ENCODE peak calls at places on chromosomes 4 and X, in six cellular contexts. J is WTC11, T is BJ, F is NCI-H460, E is fibroblast of the conjunctiva, V is islet precursor cell. A is an unnamed sample.

GRCh38 chrX:33840176-33840575 is 291.9 kb downstream of the FAM47A start:
- DNase-seq in J (no peak), V (no peak), F (no peak), T (no peak), E (no peak), A (no peak)

GRCh38 chr4:41976775-41977516 is 4.6 kb upstream of the DCAF4L1 start:
- DNase-seq in T (no peak), F (no peak), V (no peak), E (no peak), J (no peak), A (no peak)

GRCh38 chrX:56765816-56766553 is 36.9 kb downstream of the NBDY start:
- DNase-seq in F (no peak), T (no peak), E (no peak), V (peak), J (no peak), A (no peak)

GRCh38 chrX:50075630-50076349 is 125.0 kb downstream of the AKAP4 start:
- DNase-seq in J (no peak), V (no peak), T (no peak), E (no peak), F (no peak), A (no peak)

GRCh38 chr4:94559351-94559806 is 107.6 kb downstream of the PDLIM5 start:
- DNase-seq in F (no peak), V (no peak), E (peak), T (no peak), J (no peak), A (no peak)

GRCh38 chrX:53356186-53356585 is 66.3 kb downstream of the SMC1A start:
- DNase-seq in E (no peak), T (no peak), F (no peak), V (no peak), J (peak), A (peak)

GRCh38 chr4:5079581-5079980 is 28.3 kb downstream of the STK32B start:
- DNase-seq in E (no peak), T (no peak), V (no peak), J (no peak), F (no peak), A (no peak)

GRCh38 chrX:19899234-19899788 is 11.9 kb upstream of the SH3KBP1 start:
- DNase-seq in E (peak), J (no peak), F (no peak), T (no peak), V (no peak), A (no peak)

GRCh38 chrX:15310117-15310516 is 5.3 kb downstream of the ASB11 start:
- DNase-seq in E (peak), F (no peak), J (no peak), V (no peak), T (no peak), A (no peak)

GRCh38 chr4:64158648-64159326 is 250.5 kb downstream of the TECRL start:
- DNase-seq in T (no peak), E (peak), V (peak), F (peak), J (peak), A (peak)

GRCh38 chr4:4836044-4836443 is 23.4 kb upstream of the MSX1 start:
- DNase-seq in T (no peak), V (peak), J (no peak), F (no peak), E (no peak), A (no peak)

GRCh38 chr4:2142630-2143427 is 83.7 kb downstream of the NAT8L start:
- DNase-seq in E (no peak), V (no peak), F (no peak), T (no peak), J (no peak), A (no peak)

GRCh38 chrX:53716328-53717088 is 30.0 kb upstream of the HUWE1 start:
- DNase-seq in T (no peak), V (no peak), F (no peak), E (no peak), J (no peak), A (no peak)

GRCh38 chr4:139904406-139904805 is 238.8 kb downstream of the MGST2 start:
- DNase-seq in E (no peak), F (no peak), J (no peak), V (no peak), T (no peak), A (no peak)

GRCh38 chrX:21412883-21413282 is 38.7 kb downstream of the CNKSR2 start:
- DNase-seq in J (no peak), F (peak), T (no peak), E (no peak), V (no peak), A (no peak)

GRCh38 chr4:159227378-159227777 is 124.5 kb downstream of the RAPGEF2 start:
- DNase-seq in T (no peak), F (no peak), V (no peak), J (no peak), E (no peak), A (no peak)

GRCh38 chr4:84857296-84857695 is 109.2 kb downstream of the WDFY3 start:
- DNase-seq in E (no peak), J (no peak), T (no peak), F (no peak), V (no peak), A (no peak)

GRCh38 chrX:63784902-63785692 is at the start of gene ARHGEF9:
- DNase-seq in T (no peak), J (peak), F (no peak), E (no peak), V (peak), A (peak)

GRCh38 chr4:158459085-158459820 is 62.4 kb upstream of the RXFP1 start:
- DNase-seq in F (peak), J (no peak), E (no peak), T (no peak), V (no peak), A (no peak)

GRCh38 chrX:68732906-68733493 is 85.5 kb downstream of the STARD8 start:
- DNase-seq in E (peak), T (no peak), F (peak), V (peak), J (peak), A (peak)

GRCh38 chr4:162347492-162348213 is 183.9 kb upstream of the FSTL5 start:
- DNase-seq in T (no peak), V (no peak), F (no peak), J (no peak), E (no peak), A (no peak)

GRCh38 chr4:94892051-94892450 is 134.3 kb downstream of the BMPR1B start:
- DNase-seq in T (no peak), E (no peak), J (no peak), F (no peak), V (no peak), A (no peak)

GRCh38 chr4:42767669-42768068 is 110.8 kb upstream of the ATP8A1 start:
- DNase-seq in F (no peak), V (peak), E (no peak), T (no peak), J (peak), A (no peak)

GRCh38 chr4:57668621-57669020 is 558.4 kb upstream of the IGFBP7 start:
- DNase-seq in J (no peak), E (no peak), T (no peak), F (no peak), V (no peak), A (no peak)

GRCh38 chrX:138775501-138775900 is 64.0 kb upstream of the FGF13 start:
- DNase-seq in F (peak), J (no peak), T (no peak), E (peak), V (no peak), A (no peak)

GRCh38 chrX:31266172-31267076 is 194.6 kb upstream of the FTHL17 start:
- DNase-seq in V (peak), F (peak), T (no peak), J (peak), E (no peak), A (peak)

GRCh38 chrX:31836479-31836878 is 764.6 kb upstream of the FTHL17 start:
- DNase-seq in V (no peak), T (no peak), F (no peak), E (no peak), J (no peak), A (no peak)

GRCh38 chr4:126558596-126558995 is 1074.2 kb upstream of the INTU start:
- DNase-seq in T (no peak), J (no peak), V (no peak), F (no peak), E (no peak), A (peak)

GRCh38 chr4:152590179-152591031 is 54.5 kb upstream of the FBXW7 start:
- DNase-seq in T (peak), F (no peak), J (no peak), E (peak), V (peak), A (peak)

GRCh38 chrX:122625821-122626220 is 558.3 kb upstream of the GRIA3 start:
- DNase-seq in E (no peak), J (no peak), V (no peak), F (no peak), T (peak), A (no peak)

GRCh38 chrX:10486373-10486772 is 134.0 kb downstream of the MID1 start:
- DNase-seq in T (peak), V (no peak), J (no peak), E (peak), F (no peak), A (no peak)

GRCh38 chr4:89284828-89285227 is 22.8 kb downstream of the GPRIN3 start:
- DNase-seq in J (no peak), V (no peak), F (no peak), T (no peak), E (no peak), A (no peak)